ENCODE peak calls at places on chromosomes 11 and 22, in four cellular contexts. T is NCI-H2029, K is psoas muscle, R is DMS 273 treated with DMSO at 0.1 percent for 48 hours. L is an unnamed sample.

GRCh38 chr11:6812391-6813005 is 13.0 kb upstream of the OR6A2 start:
- DNase-seq in R (no peak), T (peak), K (no peak), L (no peak)

GRCh38 chr22:21051836-21052400 is 6.2 kb downstream of the LRRC74B start:
- DNase-seq in K (no peak), T (no peak), R (no peak), L (no peak)

GRCh38 chr22:44632823-44633478 is 69.1 kb upstream of the PRR5 start:
- DNase-seq in K (no peak), R (no peak), T (no peak), L (no peak)

GRCh38 chr11:13883589-13883988 is 78.9 kb upstream of the SPON1 start:
- DNase-seq in K (no peak), R (no peak), T (no peak), L (no peak)

GRCh38 chr11:35682230-35683195 is 19.9 kb downstream of the TRIM44 start:
- DNase-seq in K (no peak), R (no peak), T (peak), L (no peak)

GRCh38 chr11:96027021-96027420 is 103.1 kb upstream of the MTMR2 start:
- DNase-seq in K (no peak), R (no peak), T (no peak), L (no peak)

GRCh38 chr22:39264344-39265116 is 19.7 kb upstream of the PDGFB start:
- DNase-seq in K (peak), R (no peak), T (no peak), L (no peak)

GRCh38 chr11:36608491-36609199 is 10.6 kb upstream of the RAG2 start:
- DNase-seq in R (no peak), T (no peak), K (no peak), L (no peak)

GRCh38 chr11:560305-561147 is at the start of the genes LMNTD2 and RASSF7:
- DNase-seq in K (peak), T (peak), R (peak), L (peak)

GRCh38 chr22:35549338-35549737 is 8.7 kb downstream of the RASD2 start:
- DNase-seq in R (peak), T (no peak), K (peak), L (no peak)

GRCh38 chr11:134987223-134987768 is 575.3 kb upstream of the B3GAT1 start:
- DNase-seq in R (no peak), T (no peak), K (no peak), L (no peak)

GRCh38 chr11:85822814-85823213 is 11.9 kb upstream of the SYTL2 start:
- DNase-seq in R (no peak), K (no peak), T (no peak), L (no peak)

GRCh38 chr22:35174398-35174797 is 82.9 kb upstream of the HMGXB4 start:
- DNase-seq in T (no peak), K (no peak), R (no peak), L (no peak)